ENCODE peak calls at places on chromosomes 11 and 22, in eight cellular contexts. E is BJ, P is mesothelial cell of epicardium, N is AG09319, V is breast epithelium, U is osteocyte, S is endothelial cell, O is stomach. A is an unnamed sample.

GRCh38 chr11:120061761-120062560 is 76.0 kb downstream of the TRIM29 start:
- DNase-seq in E (no peak), P (peak), N (no peak), V (peak), U (peak), S (no peak), O (no peak), A (no peak)

GRCh38 chr22:22578702-22579424 is 19.8 kb upstream of the PRAME start:
- DNase-seq in E (no peak), P (no peak), N (no peak), V (no peak), U (no peak), S (no peak), O (no peak), A (no peak)

GRCh38 chr11:72776844-72777754 is 16.7 kb downstream of the STARD10 start:
- DNase-seq in E (no peak), P (no peak), N (no peak), V (no peak), U (no peak), S (no peak), O (peak), A (peak)

GRCh38 chr11:77087723-77088225 is 14.9 kb upstream of the OMP start:
- DNase-seq in E (no peak), P (no peak), N (no peak), V (no peak), U (no peak), S (no peak), O (no peak), A (no peak)

GRCh38 chr11:34358258-34358665 is 452 bp upstream of the ABTB2 start:
- DNase-seq in E (no peak), P (no peak), N (no peak), V (peak), U (no peak), S (peak), O (peak), A (no peak)

GRCh38 chr22:36510966-36511881 is 4.4 kb upstream of the FOXRED2 start:
- DNase-seq in E (no peak), P (no peak), N (no peak), V (no peak), U (no peak), S (peak), O (no peak), A (no peak)

GRCh38 chr11:20342347-20343279 is 20.9 kb upstream of the HTATIP2 start:
- DNase-seq in E (no peak), P (no peak), N (no peak), V (no peak), U (no peak), S (no peak), O (no peak), A (no peak)

GRCh38 chr11:120116966-120117365 is 20.9 kb downstream of the TRIM29 start:
- DNase-seq in E (no peak), P (no peak), N (no peak), V (no peak), U (no peak), S (no peak), O (no peak), A (no peak)

GRCh38 chr11:85685131-85685819 is 720 bp downstream of the CCDC89 start:
- DNase-seq in E (no peak), P (no peak), N (no peak), V (no peak), U (no peak), S (no peak), O (no peak), A (no peak)

GRCh38 chr11:1073851-1074243 is 827 bp upstream of the MUC2 start:
- DNase-seq in E (no peak), P (no peak), N (no peak), V (no peak), U (no peak), S (no peak), O (no peak), A (no peak)

GRCh38 chr22:41917906-41918791 is 3.3 kb upstream of the SHISA8 start:
- DNase-seq in E (no peak), P (no peak), N (no peak), V (no peak), U (peak), S (peak), O (peak), A (no peak)

GRCh38 chr11:63614136-63614664 is at the start of gene PLAAT3:
- DNase-seq in E (no peak), P (no peak), N (no peak), V (peak), U (no peak), S (peak), O (peak), A (peak)

GRCh38 chr11:6608726-6609501 is 3.1 kb downstream of the TAF10 start:
- DNase-seq in E (no peak), P (no peak), N (no peak), V (peak), U (peak), S (no peak), O (no peak), A (no peak)

GRCh38 chr22:50070366-50070765 is 12.3 kb upstream of the TTLL8 start:
- DNase-seq in E (no peak), P (no peak), N (no peak), V (no peak), U (no peak), S (no peak), O (no peak), A (no peak)

GRCh38 chr11:60918251-60918940 is 4.4 kb downstream of the TMEM109 start:
- DNase-seq in E (no peak), P (no peak), N (no peak), V (no peak), U (no peak), S (no peak), O (no peak), A (no peak)

GRCh38 chr22:20873215-20873614 is 14.4 kb downstream of the SNAP29 start:
- DNase-seq in E (no peak), P (no peak), N (no peak), V (no peak), U (no peak), S (no peak), O (no peak), A (no peak)

GRCh38 chr22:20268350-20269012 is 363 bp upstream of the RTN4R start:
- DNase-seq in E (no peak), P (peak), N (no peak), V (no peak), U (no peak), S (peak), O (peak), A (peak)

GRCh38 chr11:2722955-2723354 is 23.2 kb upstream of the KCNQ1OT1 start:
- DNase-seq in E (no peak), P (no peak), N (no peak), V (no peak), U (no peak), S (no peak), O (no peak), A (no peak)

GRCh38 chr22:33210129-33210784 is 152.1 kb upstream of the SYN3 start:
- DNase-seq in E (no peak), P (no peak), N (no peak), V (no peak), U (no peak), S (peak), O (no peak), A (peak)

GRCh38 chr11:61058583-61059259 is 43.6 kb upstream of the CD5 start:
- DNase-seq in E (no peak), P (no peak), N (no peak), V (no peak), U (no peak), S (no peak), O (no peak), A (no peak)

GRCh38 chr11:2933376-2934056 is 4.3 kb upstream of the PHLDA2 start:
- DNase-seq in E (no peak), P (peak), N (peak), V (peak), U (no peak), S (no peak), O (peak), A (peak)

GRCh38 chr11:57335023-57335342 is 709 bp downstream of the SSRP1 start:
- DNase-seq in E (no peak), P (no peak), N (no peak), V (no peak), U (no peak), S (no peak), O (no peak), A (no peak)

GRCh38 chr22:36541831-36542391 is 12.9 kb upstream of the EIF3D start:
- DNase-seq in E (peak), P (no peak), N (no peak), V (no peak), U (no peak), S (no peak), O (peak), A (no peak)

GRCh38 chr11:87719311-87720073 is 455.8 kb downstream of the RAB38 start:
- DNase-seq in E (no peak), P (no peak), N (no peak), V (no peak), U (no peak), S (no peak), O (no peak), A (no peak)

GRCh38 chr11:75185866-75186265 is 35.0 kb downstream of the SLCO2B1 start:
- DNase-seq in E (no peak), P (no peak), N (no peak), V (no peak), U (no peak), S (no peak), O (no peak), A (no peak)

GRCh38 chr22:41526802-41527799 is 17.2 kb downstream of the POLR3H start:
- DNase-seq in E (no peak), P (no peak), N (no peak), V (no peak), U (no peak), S (peak), O (peak), A (peak)

GRCh38 chr11:111560785-111561184 is 20.3 kb downstream of the LAYN start:
- DNase-seq in E (no peak), P (no peak), N (no peak), V (no peak), U (peak), S (no peak), O (no peak), A (no peak)

GRCh38 chr11:116541460-116541859 is 231.3 kb downstream of the BUD13 start:
- DNase-seq in E (no peak), P (no peak), N (no peak), V (no peak), U (no peak), S (no peak), O (no peak), A (no peak)

GRCh38 chr11:85886089-85887056 is 31.2 kb downstream of the CCDC83 start:
- DNase-seq in E (peak), P (no peak), N (peak), V (no peak), U (no peak), S (no peak), O (no peak), A (no peak)

GRCh38 chr22:33853200-33854097 is 66.8 kb downstream of the LARGE1 start:
- DNase-seq in E (peak), P (no peak), N (peak), V (peak), U (peak), S (no peak), O (peak), A (peak)

GRCh38 chr11:45411221-45411946 is 125.2 kb upstream of the SYT13 start:
- DNase-seq in E (no peak), P (no peak), N (no peak), V (no peak), U (no peak), S (no peak), O (no peak), A (no peak)

GRCh38 chr11:6682936-6683861 is at the start of gene MRPL17:
- DNase-seq in E (peak), P (peak), N (peak), V (peak), U (peak), S (peak), O (peak), A (peak)

GRCh38 chr11:57496109-57496820 is 19.2 kb downstream of the SLC43A1 start:
- DNase-seq in E (no peak), P (no peak), N (no peak), V (no peak), U (no peak), S (no peak), O (peak), A (no peak)

GRCh38 chr11:119317592-119318239 is 786 bp upstream of the MCAM start:
- DNase-seq in E (no peak), P (no peak), N (no peak), V (peak), U (no peak), S (no peak), O (no peak), A (no peak)

GRCh38 chr11:110355011-110355744 is 58.8 kb upstream of the RDX start:
- DNase-seq in E (no peak), P (no peak), N (no peak), V (no peak), U (no peak), S (no peak), O (no peak), A (no peak)

GRCh38 chr11:43947003-43947500 is 4.6 kb downstream of the C11orf96 start:
- DNase-seq in E (no peak), P (no peak), N (no peak), V (no peak), U (no peak), S (no peak), O (no peak), A (no peak)

GRCh38 chr11:13103962-13104554 is 94.9 kb downstream of the RASSF10 start:
- DNase-seq in E (no peak), P (no peak), N (no peak), V (no peak), U (no peak), S (no peak), O (no peak), A (no peak)
- TF ChIP-seq CTCF in E (no peak), P (no peak), N (no peak), V (no peak), U (no peak), S (no peak), O (no peak), A (no peak)

GRCh38 chr11:8913961-8914660 is 3.1 kb downstream of the AKIP1 start:
- DNase-seq in E (no peak), P (no peak), N (no peak), V (no peak), U (no peak), S (peak), O (no peak), A (peak)

GRCh38 chr11:8907116-8907515 is 3.9 kb upstream of the AKIP1 start:
- DNase-seq in E (no peak), P (no peak), N (no peak), V (no peak), U (no peak), S (no peak), O (no peak), A (no peak)

GRCh38 chr11:8908099-8908498 is 2.9 kb upstream of the AKIP1 start:
- DNase-seq in E (no peak), P (no peak), N (no peak), V (no peak), U (no peak), S (no peak), O (no peak), A (no peak)

GRCh38 chr11:8911040-8911823 is at the start of gene AKIP1:
- DNase-seq in E (peak), P (peak), N (peak), V (peak), U (peak), S (peak), O (peak), A (peak)

GRCh38 chr11:8910662-8911039 is 338 bp upstream of the AKIP1 start:
- DNase-seq in E (no peak), P (no peak), N (no peak), V (no peak), U (no peak), S (no peak), O (no peak), A (no peak)
- TF ChIP-seq CTCF in E (no peak), P (no peak), N (no peak), V (no peak), U (no peak), S (no peak), O (no peak), A (no peak)

DNA sequence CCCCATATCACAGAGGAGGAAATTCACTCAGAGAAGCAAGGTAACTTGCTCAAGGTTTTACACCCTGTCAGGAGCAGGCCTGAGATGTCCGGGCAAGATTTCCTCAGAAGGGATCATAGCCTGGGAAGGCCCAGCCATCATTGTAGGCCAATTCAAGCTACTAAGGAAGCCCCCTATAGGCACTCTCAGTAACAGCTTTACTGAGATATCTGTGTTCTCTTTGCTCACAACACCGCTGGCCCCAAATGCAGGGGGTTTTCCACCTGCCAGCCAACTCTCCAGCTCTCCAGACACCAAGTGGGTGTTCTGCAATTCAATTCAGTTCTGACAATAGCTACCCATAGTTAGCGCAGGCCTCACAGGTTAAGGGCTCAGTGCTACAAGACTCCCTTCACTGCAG is 84.0 kb downstream of the SLC36A4 start:
- DNase-seq in E (no peak), P (no peak), N (no peak), V (no peak), U (no peak), S (no peak), O (no peak), A (no peak)
- TF ChIP-seq CTCF in E (no peak), P (no peak), N (no peak), V (no peak), U (no peak), S (no peak), O (no peak), A (no peak)

DNA sequence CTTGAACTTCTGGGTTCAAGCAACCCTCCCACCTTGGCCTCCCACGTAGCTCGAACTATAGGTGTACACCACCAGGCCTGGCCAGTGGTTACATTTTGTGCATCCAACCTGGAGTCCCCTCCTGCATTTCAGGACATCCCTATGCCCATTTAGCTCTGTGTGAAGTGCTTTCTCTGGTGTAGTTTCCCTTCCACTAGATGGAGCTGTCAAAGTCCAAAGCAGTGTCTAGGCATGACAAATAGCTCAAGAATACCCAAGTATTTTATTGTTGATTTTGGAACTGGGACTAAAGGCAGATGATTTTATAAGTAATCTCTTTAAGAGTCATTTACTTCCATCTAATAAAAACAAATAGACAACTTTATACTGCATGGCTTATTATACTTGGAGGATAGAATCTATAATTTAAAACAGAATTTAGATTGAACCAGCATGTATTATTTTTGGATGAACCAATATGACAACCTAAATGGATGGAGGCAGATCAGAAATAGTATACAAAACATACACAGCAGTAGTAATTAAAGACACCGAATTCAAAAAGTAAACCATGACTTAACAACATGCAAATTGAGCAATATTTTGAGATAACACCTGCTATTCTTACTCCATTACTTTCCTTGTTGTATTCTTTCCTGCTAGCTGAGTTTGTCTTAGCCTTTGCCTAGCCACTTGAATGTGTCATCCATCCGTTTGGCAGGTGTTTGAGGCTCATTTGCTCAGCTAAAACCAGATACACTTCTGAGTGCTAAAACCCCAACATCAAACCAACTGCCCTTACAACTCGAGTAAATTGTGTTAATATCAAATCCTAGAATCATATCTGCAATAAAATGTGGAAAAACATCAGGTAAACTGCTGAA is 37.7 kb downstream of the EIF4ENIF1 start:
- DNase-seq in E (peak), P (no peak), N (peak), V (no peak), U (no peak), S (peak), O (no peak), A (peak)
- TF ChIP-seq CTCF in E (peak), P (no peak), N (peak), V (no peak), U (peak), S (no peak), O (no peak), A (peak)

GRCh38 chr22:30223303-30223702 is 23.3 kb downstream of the LIF start:
- DNase-seq in E (no peak), P (no peak), N (no peak), V (no peak), U (no peak), S (no peak), O (no peak), A (no peak)

GRCh38 chr22:30222321-30222720 is 24.2 kb downstream of the LIF start:
- DNase-seq in E (no peak), P (no peak), N (no peak), V (no peak), U (no peak), S (no peak), O (no peak), A (no peak)

GRCh38 chr22:30219668-30220278 is 26.8 kb downstream of the LIF start:
- DNase-seq in E (no peak), P (no peak), N (no peak), V (no peak), U (no peak), S (no peak), O (no peak), A (no peak)

GRCh38 chr22:30220338-30221009 is 26.1 kb downstream of the LIF start:
- DNase-seq in E (no peak), P (no peak), N (no peak), V (no peak), U (no peak), S (no peak), O (no peak), A (no peak)

DNA sequence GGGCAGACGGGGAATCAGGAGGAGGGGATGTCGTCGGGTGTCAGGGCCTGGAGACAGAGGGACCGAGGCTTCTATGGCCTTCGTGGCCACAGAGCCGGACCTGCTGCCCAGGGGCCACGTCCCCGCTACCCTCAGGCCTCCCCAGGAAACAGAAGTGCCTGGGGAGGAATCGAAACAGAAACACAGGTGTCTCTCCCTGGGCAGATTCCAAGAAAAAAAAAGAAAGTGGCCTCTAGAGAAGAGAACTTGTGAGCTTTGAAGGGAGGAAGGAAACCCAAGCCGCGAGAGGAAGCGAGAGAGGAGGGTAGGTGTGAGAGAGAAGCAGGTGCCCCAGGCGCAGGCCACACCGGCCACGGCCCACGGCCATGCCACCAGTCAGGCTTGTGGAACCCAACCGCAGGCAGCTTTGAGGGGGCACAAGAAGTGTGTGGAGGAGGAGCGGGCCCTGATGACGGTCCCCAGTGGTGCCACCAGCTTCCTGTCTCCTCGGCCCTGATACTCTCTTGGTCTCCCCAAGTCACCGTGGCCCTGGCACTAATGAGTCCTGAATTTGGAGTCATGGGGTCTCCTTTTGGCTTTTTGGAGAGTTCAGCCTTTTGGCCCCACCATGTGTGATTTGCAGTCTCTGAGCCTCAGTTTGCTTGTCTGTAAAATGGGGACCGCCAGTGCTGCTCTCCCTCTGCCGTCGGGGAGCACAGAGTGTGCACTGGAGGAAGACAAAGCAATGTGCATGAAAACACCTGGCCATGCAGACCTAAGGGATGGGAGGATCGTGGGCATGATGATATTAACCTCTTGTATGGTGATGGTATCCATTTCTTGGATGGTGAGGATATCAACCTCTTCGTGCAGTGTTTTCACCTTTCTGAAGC is 25.2 kb downstream of the LIF start:
- DNase-seq in E (no peak), P (no peak), N (no peak), V (no peak), U (no peak), S (no peak), O (no peak), A (peak)
- TF ChIP-seq CTCF in E (no peak), P (no peak), N (no peak), V (no peak), U (no peak), S (no peak), O (no peak), A (no peak)

A was measured in GM13976.